ENCODE peak calls at places on chromosomes 1 and 21, in seven cellular contexts. T is suprapubic skin, F is kidney epithelial cell, K is colonic mucosa, C is vagina, S is ovary, O is HCT116. M is an unnamed sample.

GRCh38 chr1:27755865-27756264 is 17.2 kb upstream of the STX12 start:
- DNase-seq in T (no peak), F (no peak), K (no peak), C (no peak), S (no peak), O (no peak), M (no peak)

GRCh38 chr1:45026446-45026845 is 14.4 kb downstream of the UROD start:
- DNase-seq in T (no peak), F (no peak), K (no peak), C (no peak), S (no peak), O (no peak), M (no peak)

GRCh38 chr1:159009704-159010361 is at the start of gene IFI16:
- DNase-seq in T (peak; percentile 77), F (peak; percentile 57), K (peak; percentile 68), C (no peak), S (peak; percentile 49), O (no peak), M (no peak)

GRCh38 chr1:231808990-231809389 is 182.4 kb downstream of the DISC1 start:
- DNase-seq in T (peak; percentile 72), F (no peak), K (no peak), C (no peak), S (no peak), O (no peak), M (no peak)

GRCh38 chr21:26941436-26941835 is 25.5 kb downstream of the ADAMTS5 start:
- DNase-seq in T (no peak), F (no peak), K (no peak), C (no peak), S (no peak), O (no peak), M (no peak)

GRCh38 chr1:41902125-41902524 is 16.6 kb downstream of the HIVEP3 start:
- DNase-seq in T (no peak), F (peak; percentile 72), K (no peak), C (no peak), S (no peak), O (no peak), M (no peak)

GRCh38 chr1:44101356-44101755 is 17.3 kb upstream of the KLF17 start:
- DNase-seq in T (no peak), F (no peak), K (no peak), C (no peak), S (no peak), O (no peak), M (no peak)

GRCh38 chr1:205316179-205316578 is 5.4 kb downstream of the NUAK2 start:
- DNase-seq in T (no peak), F (no peak), K (no peak), C (no peak), S (no peak), O (no peak), M (no peak)

GRCh38 chr1:30514945-30515344 is 208.4 kb downstream of the MATN1 start:
- DNase-seq in T (peak; percentile 39), F (no peak), K (no peak), C (no peak), S (no peak), O (no peak), M (no peak)

GRCh38 chr1:15456313-15456954 is at the start of gene CELA2A:
- DNase-seq in T (no peak), F (no peak), K (no peak), C (no peak), S (no peak), O (no peak), M (no peak)

GRCh38 chr1:201503397-201504176 is 3.3 kb downstream of the CSRP1 start:
- DNase-seq in T (no peak), F (peak; percentile 96), K (no peak), C (no peak), S (peak; percentile 74), O (no peak), M (peak; percentile 85)

GRCh38 chr1:179969962-179970361 is 15.4 kb downstream of the CEP350 start:
- DNase-seq in T (no peak), F (no peak), K (no peak), C (no peak), S (no peak), O (no peak), M (no peak)

GRCh38 chr1:7255303-7256058 is 470.2 kb downstream of the CAMTA1 start:
- DNase-seq in T (no peak), F (no peak), K (peak; percentile 7), C (peak; percentile 52), S (no peak), O (no peak), M (no peak)

GRCh38 chr1:221234821-221235220 is 355.6 kb downstream of the HLX start:
- DNase-seq in T (no peak), F (no peak), K (no peak), C (no peak), S (no peak), O (no peak), M (no peak)

GRCh38 chr1:221239911-221240310 is 360.7 kb downstream of the HLX start:
- DNase-seq in T (no peak), F (no peak), K (no peak), C (no peak), S (no peak), O (no peak), M (no peak)

GRCh38 chr1:221241592-221241991 is 362.3 kb downstream of the HLX start:
- DNase-seq in T (no peak), F (no peak), K (no peak), C (no peak), S (no peak), O (no peak), M (no peak)

GRCh38 chr1:221240652-221241051 is 361.4 kb downstream of the HLX start:
- DNase-seq in T (no peak), F (no peak), K (no peak), C (no peak), S (no peak), O (no peak), M (no peak)

GRCh38 chr1:221237587-221237986 is 358.3 kb downstream of the HLX start:
- DNase-seq in T (no peak), F (no peak), K (no peak), C (no peak), S (no peak), O (no peak), M (no peak)
- H3K27me3 ChIP-seq in T (no peaks in the 10 kb centered on the region), F (no peaks in the 10 kb centered on the region), K (no peaks in the 10 kb centered on the region), C (no peaks in the 10 kb centered on the region), S (no peaks in the 10 kb centered on the region), O (no peaks in the 10 kb centered on the region), M (no peaks in the 10 kb centered on the region)

GRCh38 chr1:203553501-203553900 is 59.5 kb downstream of the OPTC start:
- DNase-seq in T (no peak), F (no peak), K (no peak), C (no peak), S (no peak), O (no peak), M (no peak)

GRCh38 chr1:203548917-203549708 is 55.2 kb downstream of the OPTC start:
- DNase-seq in T (no peak), F (no peak), K (no peak), C (no peak), S (no peak), O (no peak), M (no peak)

GRCh38 chr1:203551550-203551949 is 57.6 kb downstream of the OPTC start:
- DNase-seq in T (no peak), F (no peak), K (no peak), C (no peak), S (no peak), O (no peak), M (no peak)

GRCh38 chr1:203547771-203548421 is 53.9 kb downstream of the OPTC start:
- DNase-seq in T (no peak), F (no peak), K (no peak), C (no peak), S (no peak), O (no peak), M (no peak)

DNA sequence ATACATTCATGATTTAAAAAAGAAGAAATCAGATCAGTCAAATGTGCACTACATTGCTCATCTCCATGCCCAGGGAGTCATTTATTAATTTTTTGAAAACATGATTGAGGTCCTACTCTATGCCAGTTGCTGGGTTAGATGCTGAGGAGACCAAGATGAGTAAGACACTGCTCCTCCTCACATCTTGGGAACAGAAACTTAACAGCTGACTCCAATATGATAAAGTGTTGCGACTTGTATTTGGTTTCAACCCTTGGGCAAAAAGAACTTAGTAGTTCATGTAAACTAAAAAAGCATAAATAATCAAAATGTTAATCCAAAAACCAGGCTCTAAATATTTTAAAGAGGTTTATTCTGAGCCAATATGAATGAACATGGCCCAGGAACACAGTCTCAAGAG is 56.9 kb downstream of the OPTC start:
- DNase-seq in T (no peak), F (no peak), K (no peak), C (no peak), S (no peak), O (no peak), M (no peak)
- H3K36me3 ChIP-seq in T (no peaks in the 10 kb centered on the region), F (no peaks in the 10 kb centered on the region), K (no peaks in the 10 kb centered on the region), C (no peaks in the 10 kb centered on the region), S (no peaks in the 10 kb centered on the region), O (no peaks in the 10 kb centered on the region), M (no peaks in the 10 kb centered on the region)

GRCh38 chr1:18954270-18955071 is 2.0 kb downstream of the IFFO2 start:
- DNase-seq in T (no peak), F (no peak), K (no peak), C (no peak), S (no peak), O (no peak), M (no peak)

GRCh38 chr1:18957136-18957521 is 653 bp upstream of the IFFO2 start:
- DNase-seq in T (peak; percentile 84), F (no peak), K (peak; percentile 47), C (no peak), S (no peak), O (no peak), M (no peak)

GRCh38 chr1:18955116-18955441 is 1.4 kb downstream of the IFFO2 start:
- DNase-seq in T (no peak), F (no peak), K (no peak), C (no peak), S (no peak), O (no peak), M (no peak)

GRCh38 chr1:18956189-18957135 is at the start of gene IFFO2:
- DNase-seq in T (peak; percentile 99), F (no peak), K (peak; percentile 99), C (no peak), S (peak; percentile 98), O (peak; percentile 76), M (peak; percentile 67)

GRCh38 chr1:18955442-18956188 is 861 bp downstream of the IFFO2 start:
- DNase-seq in T (no peak), F (no peak), K (peak; percentile 60), C (no peak), S (peak; percentile 35), O (no peak), M (no peak)
- TF ChIP-seq CTCF in T (no peak), F (no peak), K (no peak), C (no peak), S (peak; percentile 13), O (no peak), M (no peak)

DNA sequence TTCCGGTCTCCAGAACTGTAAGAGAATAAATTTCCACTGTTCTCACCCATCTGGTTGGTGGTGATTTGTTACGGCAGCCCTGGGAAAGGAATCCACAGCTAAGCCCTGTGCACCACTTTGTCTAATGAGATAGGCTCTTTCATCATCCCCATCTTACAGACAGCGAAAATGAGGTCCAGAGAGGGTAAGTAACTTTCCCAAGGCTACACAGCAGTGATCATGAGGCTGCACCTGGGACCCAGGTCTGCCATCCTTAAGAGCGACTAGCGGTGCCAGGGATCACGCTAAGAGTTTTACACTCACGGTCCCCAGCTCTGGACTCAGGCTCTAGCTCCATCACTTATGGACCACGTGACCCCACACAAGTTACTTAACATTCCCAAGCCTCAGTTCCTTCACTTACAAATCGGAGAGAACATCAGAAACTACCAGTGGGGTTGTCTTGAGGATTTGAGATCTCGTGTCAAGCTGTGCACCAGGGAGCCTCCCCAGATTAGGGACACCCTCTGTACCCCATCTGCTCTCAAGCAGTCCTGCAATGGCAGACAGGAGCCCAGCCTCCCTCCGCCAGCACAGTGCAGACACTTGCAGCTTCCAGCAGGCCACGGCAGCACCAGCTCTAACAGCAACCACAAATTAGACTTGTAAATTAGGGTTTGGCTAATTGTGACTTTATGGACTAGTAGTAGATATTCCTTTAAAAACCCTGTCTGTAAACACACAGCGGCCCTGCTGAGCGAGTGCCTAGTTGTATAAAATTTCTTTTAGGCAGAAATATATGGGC is 87.3 kb downstream of the DISP3 start:
- DNase-seq in T (no peak), F (no peak), K (no peak), C (no peak), S (no peak), O (no peak), M (no peak)
- H3K27me3 ChIP-seq in T (peaks cover 79% of the 10 kb centered on the region), F (peaks cover 14% of the 10 kb centered on the region), K (no peaks in the 10 kb centered on the region), C (no peaks in the 10 kb centered on the region), S (no peaks in the 10 kb centered on the region), O (peaks cover 12% of the 10 kb centered on the region), M (peaks cover 2% of the 10 kb centered on the region)